ENCODE peak calls at places on chromosome 2, in ten cellular contexts. H is omental fat pad; E is MM.1S; W is GM13977; U is chondrocyte; Q is epithelial cell of esophagus; K is CD8-positive, alpha-beta T cell; X is tibial nerve; I is tibial artery; O is AG04449. P is an unnamed sample.

GRCh38 chr2:176134978-176135575 is 5.6 kb downstream of the HOXD8 start:
- DNase-seq in E (no peak), W (no peak), K (no peak), O (no peak), H (no peak), Q (no peak), U (no peak), X (no peak), I (no peak), P (no peak)

GRCh38 chr2:72989770-72990556 is 72.6 kb downstream of the EMX1 start:
- DNase-seq in X (no peak), O (no peak), U (peak; percentile 76), Q (no peak), H (peak; percentile 22), I (no peak), K (no peak), W (no peak), E (no peak), P (no peak)

GRCh38 chr2:177380181-177380580 is 12.4 kb upstream of the AGPS start:
- DNase-seq in O (no peak), U (no peak), H (no peak), K (no peak), W (no peak), Q (no peak), I (no peak), X (no peak), E (no peak), P (no peak)

GRCh38 chr2:201383156-201383555 is 26.0 kb upstream of the FLACC1 start:
- DNase-seq in W (no peak), E (no peak), U (no peak), O (no peak), K (no peak), X (no peak), Q (peak; percentile 65), H (no peak), I (no peak), P (no peak)

GRCh38 chr2:112958428-112959108 is 19.2 kb upstream of the IL36G start:
- DNase-seq in I (no peak), O (no peak), H (no peak), K (no peak), U (no peak), E (peak; percentile 58), W (peak; percentile 66), Q (peak; percentile 76), X (peak; percentile 15), P (no peak)

GRCh38 chr2:107542314-107542740 is 284.4 kb upstream of the RGPD4 start:
- DNase-seq in X (no peak), K (no peak), I (no peak), H (no peak), Q (peak; percentile 34), O (no peak), W (no peak), E (no peak), U (no peak), P (no peak)

GRCh38 chr2:46798998-46799698 is 116.5 kb downstream of the MCFD2 start:
- DNase-seq in K (no peak), H (no peak), I (no peak), Q (no peak), O (no peak), U (no peak), W (no peak), X (no peak), E (no peak), P (no peak)

GRCh38 chr2:32852821-32853220 is 93.9 kb upstream of the LTBP1 start:
- DNase-seq in H (no peak), X (no peak), U (no peak), W (no peak), I (no peak), E (no peak), K (no peak), Q (no peak), O (no peak), P (no peak)

GRCh38 chr2:43255249-43255960 is 29.0 kb upstream of the ZFP36L2 start:
- DNase-seq in K (no peak), W (no peak), O (no peak), U (no peak), Q (no peak), E (no peak), I (no peak), H (no peak), X (no peak), P (peak; percentile 83)

GRCh38 chr2:80395251-80395650 is 90.7 kb upstream of the LRRTM1 start:
- DNase-seq in I (no peak), E (no peak), U (no peak), Q (no peak), H (no peak), O (no peak), X (no peak), W (no peak), K (no peak), P (no peak)

GRCh38 chr2:172613610-172614231 is 57.8 kb downstream of the PDK1 start:
- DNase-seq in X (no peak), W (no peak), K (no peak), O (no peak), H (no peak), E (no peak), U (no peak), I (no peak), Q (no peak), P (no peak)
- TF ChIP-seq CTCF in X (no peak), W (no peak), K (no peak), O (no peak), H (no peak), E (no peak), U (no peak), I (no peak), Q (no peak), P (no peak)

GRCh38 chr2:238020816-238021215 is 40.0 kb upstream of the SCLY start:
- DNase-seq in X (no peak), O (no peak), I (no peak), H (no peak), U (no peak), W (no peak), Q (no peak), E (no peak), K (no peak), P (no peak)

GRCh38 chr2:238019962-238020361 is 40.8 kb upstream of the SCLY start:
- DNase-seq in X (no peak), Q (peak; percentile 43), O (no peak), H (no peak), U (no peak), W (no peak), K (no peak), I (no peak), E (no peak), P (no peak)

GRCh38 chr2:238013806-238014205 is 47.0 kb downstream of the UBE2F start:
- DNase-seq in X (no peak), H (no peak), O (no peak), W (no peak), K (no peak), Q (no peak), E (no peak), I (no peak), U (no peak), P (no peak)

GRCh38 chr2:238016526-238016925 is 44.3 kb upstream of the SCLY start:
- DNase-seq in I (no peak), E (no peak), K (no peak), U (no peak), H (no peak), W (no peak), X (no peak), Q (no peak), O (no peak), P (no peak)

DNA sequence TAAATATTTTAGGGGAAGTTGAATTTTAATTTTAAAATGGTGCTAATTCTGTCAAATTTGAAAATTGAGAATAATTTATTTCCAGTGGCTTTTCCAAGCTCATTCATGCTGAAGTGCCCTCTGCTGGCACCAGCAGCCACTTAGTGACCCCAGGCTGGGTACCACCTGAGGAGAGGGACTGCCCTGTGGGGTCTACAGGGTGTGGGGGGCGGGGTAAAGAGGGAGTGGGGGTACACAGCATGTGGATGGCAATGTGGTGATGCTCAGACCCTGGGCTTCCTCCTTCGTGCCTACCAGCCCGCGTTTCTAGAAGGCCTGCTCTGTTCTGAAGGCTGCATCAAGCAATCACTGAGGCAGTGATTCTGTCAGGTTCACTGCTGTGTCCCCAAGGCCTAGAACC is 45.1 kb upstream of the SCLY start:
- DNase-seq in O (no peak), E (no peak), X (no peak), H (no peak), Q (no peak), W (no peak), I (no peak), K (no peak), U (no peak), P (no peak)
- TF ChIP-seq CTCF in O (peak; percentile 5), E (peak; percentile 9), X (no peak), H (no peak), Q (peak; percentile 19), W (peak; percentile 35), I (no peak), K (no peak), U (peak; percentile 62), P (peak; percentile 49)

DNA sequence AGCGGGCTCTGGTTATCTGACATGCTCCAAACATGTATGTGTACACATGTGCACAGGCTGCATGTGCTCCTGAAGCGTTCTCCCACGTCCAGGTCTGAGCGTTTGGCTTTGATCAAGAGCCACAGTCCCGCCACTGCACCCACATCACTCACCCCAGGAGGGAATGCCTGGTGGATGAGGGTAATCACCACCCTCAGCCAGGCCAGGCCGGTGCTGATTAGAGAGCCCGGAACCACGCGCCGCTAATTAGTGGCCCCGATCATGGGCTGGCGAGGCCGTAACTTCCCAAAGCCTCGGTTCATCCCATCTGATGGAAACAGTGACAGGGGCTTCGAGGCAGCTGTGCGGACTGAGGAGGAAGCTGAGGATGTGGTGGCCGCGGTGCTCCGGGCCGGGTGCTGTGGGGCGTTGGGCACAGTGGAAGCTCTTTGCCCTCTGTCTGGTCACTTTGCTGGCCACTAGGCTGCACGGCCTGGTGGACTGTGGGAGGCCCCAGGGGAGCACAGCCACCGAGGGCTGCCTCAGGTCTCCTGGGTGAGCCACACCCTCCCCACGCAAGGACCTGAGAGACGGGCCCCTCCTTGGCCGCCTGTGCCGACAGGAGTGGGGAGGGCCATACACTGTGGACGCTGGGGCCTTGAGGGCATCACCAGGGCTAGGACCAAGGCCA is 219.4 kb downstream of the TWIST2 start:
- DNase-seq in W (no peak), H (no peak), O (no peak), E (no peak), K (no peak), X (no peak), I (no peak), U (peak; percentile 69), Q (no peak), P (no peak)
- TF ChIP-seq CTCF in W (no peak), H (no peak), O (no peak), E (no peak), K (no peak), X (no peak), I (no peak), U (no peak), Q (no peak), P (no peak)

GRCh38 chr2:39855856-39856255 is 76.8 kb upstream of the THUMPD2 start:
- DNase-seq in W (no peak), K (no peak), X (no peak), O (no peak), U (no peak), I (no peak), Q (peak; percentile 59), E (no peak), H (no peak), P (no peak)

GRCh38 chr2:39851251-39851650 is 72.2 kb upstream of the THUMPD2 start:
- DNase-seq in K (no peak), H (no peak), Q (no peak), E (no peak), O (no peak), I (no peak), W (no peak), X (no peak), U (no peak), P (no peak)

GRCh38 chr2:39849982-39850526 is 71.0 kb upstream of the THUMPD2 start:
- DNase-seq in X (no peak), H (no peak), K (no peak), O (no peak), U (no peak), Q (no peak), W (no peak), I (no peak), E (no peak), P (no peak)

GRCh38 chr2:39851691-39852110 is 72.6 kb upstream of the THUMPD2 start:
- DNase-seq in I (no peak), O (peak; percentile 21), K (no peak), Q (no peak), H (no peak), W (no peak), X (no peak), E (peak; percentile 63), U (no peak), P (no peak)
- TF ChIP-seq CTCF in I (no peak), O (peak; percentile 11), K (no peak), Q (peak; percentile 27), H (no peak), W (no peak), X (no peak), E (peak; percentile 17), U (peak; percentile 65), P (no peak)

P was measured in retinal pigment epithelial cell.